ENCODE peak calls at places on chromosomes 13 and 19, in nine cellular contexts. A, K, V, P, Q, U, J, O and X are unnamed samples.

GRCh38 chr13:46567671-46568070 is 14.7 kb downstream of the LRCH1 start:
- DNase-seq in A (no peak), K (no peak), V (no peak), P (no peak), Q (no peak), U (no peak), J (no peak), O (no peak), X (no peak)

GRCh38 chr19:9971341-9971897 is 35.1 kb upstream of the OLFM2 start:
- DNase-seq in A (no peak), K (no peak), V (no peak), P (no peak), Q (no peak), U (no peak), J (no peak), O (no peak), X (no peak)

GRCh38 chr13:74770361-74770760 is 636.2 kb upstream of the KLF12 start:
- DNase-seq in A (no peak), K (no peak), V (no peak), P (no peak), Q (no peak), U (no peak), J (no peak), O (no peak), X (no peak)

GRCh38 chr19:19321143-19321577 is 531 bp downstream of the MAU2 start:
- DNase-seq in A (no peak), K (no peak), V (peak; percentile 27), P (peak; percentile 44), Q (no peak), U (no peak), J (no peak), O (peak; percentile 41), X (no peak)

GRCh38 chr19:24086974-24087595 is at the start of gene ZNF254:
- DNase-seq in A (peak; percentile 95), K (peak; percentile 55), V (peak; percentile 96), P (peak; percentile 90), Q (peak; percentile 94), U (peak; percentile 95), J (peak; percentile 90), O (peak; percentile 96), X (peak; percentile 95)

GRCh38 chr13:99314640-99315176 is 7.5 kb upstream of the GPR183 start:
- DNase-seq in A (no peak), K (peak; percentile 55), V (no peak), P (no peak), Q (no peak), U (no peak), J (no peak), O (no peak), X (no peak)

GRCh38 chr19:21505459-21506393 is at the start of gene ZNF429:
- DNase-seq in A (peak; percentile 94), K (peak; percentile 83), V (no peak), P (peak; percentile 98), Q (peak; percentile 96), U (peak; percentile 94), J (peak; percentile 92), O (peak; percentile 97), X (peak; percentile 96)

GRCh38 chr19:5703819-5704818 is 14.0 kb downstream of the RPL36 start:
- DNase-seq in A (no peak), K (no peak), V (no peak), P (no peak), Q (no peak), U (no peak), J (no peak), O (no peak), X (no peak)

GRCh38 chr13:76610819-76611415 is 275.3 kb downstream of the KCTD12 start:
- DNase-seq in A (no peak), K (no peak), V (no peak), P (peak; percentile 31), Q (no peak), U (no peak), J (no peak), O (no peak), X (no peak)

GRCh38 chr13:51913421-51914136 is 51.8 kb downstream of the CCDC70 start:
- DNase-seq in A (no peak), K (no peak), V (no peak), P (peak; percentile 43), Q (no peak), U (no peak), J (no peak), O (no peak), X (no peak)

GRCh38 chr13:94267581-94267980 is 211.9 kb downstream of the DCT start:
- DNase-seq in A (no peak), K (no peak), V (no peak), P (peak; percentile 14), Q (no peak), U (no peak), J (no peak), O (no peak), X (no peak)

GRCh38 chr13:105159794-105160193 is 1375.7 kb downstream of the EFNB2 start:
- DNase-seq in A (no peak), K (no peak), V (no peak), P (no peak), Q (no peak), U (no peak), J (no peak), O (no peak), X (no peak)

GRCh38 chr13:88136098-88136790 is 465.1 kb downstream of the SLITRK5 start:
- DNase-seq in A (no peak), K (no peak), V (no peak), P (no peak), Q (no peak), U (no peak), J (no peak), O (no peak), X (no peak)

GRCh38 chr13:48570225-48570828 is 37.4 kb upstream of the RCBTB2 start:
- DNase-seq in A (no peak), K (no peak), V (no peak), P (no peak), Q (no peak), U (peak; percentile 64), J (no peak), O (no peak), X (no peak)

GRCh38 chr13:112984954-112985802 is 16.2 kb downstream of the MCF2L start:
- DNase-seq in A (no peak), K (no peak), V (no peak), P (no peak), Q (no peak), U (no peak), J (no peak), O (peak; percentile 65), X (no peak)

GRCh38 chr19:49677901-49678674 is 1.0 kb downstream of the PRMT1 start:
- DNase-seq in A (peak; percentile 69), K (peak; percentile 68), V (peak; percentile 91), P (peak; percentile 92), Q (peak; percentile 85), U (peak; percentile 74), J (peak; percentile 69), O (peak; percentile 88), X (peak; percentile 90)

GRCh38 chr19:13996928-13997636 is 9.0 kb downstream of the RFX1 start:
- DNase-seq in A (no peak), K (no peak), V (no peak), P (no peak), Q (no peak), U (no peak), J (peak; percentile 8), O (no peak), X (no peak)

GRCh38 chr13:36766295-36766694 is 52.7 kb upstream of the RFXAP start:
- DNase-seq in A (no peak), K (no peak), V (no peak), P (no peak), Q (no peak), U (peak; percentile 39), J (no peak), O (no peak), X (no peak)

GRCh38 chr19:32458500-32459123 is 53.0 kb downstream of the DPY19L3 start:
- DNase-seq in A (no peak), K (no peak), V (no peak), P (no peak), Q (no peak), U (no peak), J (no peak), O (no peak), X (no peak)

GRCh38 chr19:2888739-2889224 is 11.9 kb upstream of the ZNF57 start:
- DNase-seq in A (no peak), K (no peak), V (no peak), P (no peak), Q (peak; percentile 66), U (peak; percentile 37), J (no peak), O (no peak), X (no peak)
- H3K4me3 ChIP-seq in A (no peak overlapping the region), K (no peak overlapping the region), V (no peak overlapping the region), P (no peak overlapping the region), Q (peak overlapping the region; percentile 41), U (peak overlapping the region; percentile 39), J (peak overlapping the region; percentile 55), O (no peak overlapping the region), X (peak overlapping the region; percentile 40)

GRCh38 chr19:55253264-55253663 is 5.6 kb downstream of the PPP6R1 start:
- DNase-seq in A (no peak), K (no peak), V (no peak), P (no peak), Q (no peak), U (no peak), J (no peak), O (no peak), X (no peak)
- H3K4me1 ChIP-seq in A (peaks cover 87% of the 10 kb centered on the region), K (peaks cover 71% of the 10 kb centered on the region), V (peaks cover 38% of the 10 kb centered on the region), P (peaks cover 18% of the 10 kb centered on the region), Q (peaks cover 59% of the 10 kb centered on the region), U (peaks cover 21% of the 10 kb centered on the region), J (peaks cover 98% of the 10 kb centered on the region), O (peaks cover 19% of the 10 kb centered on the region), X (peaks cover 82% of the 10 kb centered on the region)

GRCh38 chr19:34904846-34905527 is 21.7 kb upstream of the ZNF30 start:
- DNase-seq in A (no peak), K (no peak), V (no peak), P (peak; percentile 0), Q (no peak), U (no peak), J (no peak), O (no peak), X (no peak)
- H3K4me3 ChIP-seq in A (no peak overlapping the region), K (peak overlapping the region; percentile 8), V (no peak overlapping the region), P (no peak overlapping the region), Q (no peak overlapping the region), U (no peak overlapping the region), J (peak overlapping the region; percentile 42), O (no peak overlapping the region), X (no peak overlapping the region)

GRCh38 chr13:26991508-26992181 is 180.0 kb downstream of the USP12 start:
- DNase-seq in A (peak; percentile 32), K (no peak), V (no peak), P (no peak), Q (no peak), U (peak; percentile 54), J (no peak), O (peak; percentile 57), X (peak; percentile 57)

GRCh38 chr13:26989261-26990007 is 182.2 kb downstream of the USP12 start:
- DNase-seq in A (no peak), K (no peak), V (no peak), P (no peak), Q (no peak), U (no peak), J (no peak), O (no peak), X (peak; percentile 74)

GRCh38 chr13:26987614-26988013 is 184.0 kb downstream of the USP12 start:
- DNase-seq in A (no peak), K (no peak), V (no peak), P (no peak), Q (no peak), U (no peak), J (no peak), O (no peak), X (no peak)

GRCh38 chr13:26985285-26985878 is 186.2 kb downstream of the USP12 start:
- DNase-seq in A (peak; percentile 59), K (peak; percentile 26), V (peak; percentile 47), P (peak; percentile 79), Q (peak; percentile 79), U (no peak), J (no peak), O (peak; percentile 85), X (no peak)

GRCh38 chr13:26988059-26988769 is 183.4 kb downstream of the USP12 start:
- DNase-seq in A (no peak), K (no peak), V (no peak), P (no peak), Q (no peak), U (no peak), J (no peak), O (no peak), X (peak; percentile 60)
- H3K4me1 ChIP-seq in A (peaks cover 6% of the 10 kb centered on the region), K (no peaks in the 10 kb centered on the region), V (peaks cover 70% of the 10 kb centered on the region), P (peaks cover 12% of the 10 kb centered on the region), Q (peaks cover 18% of the 10 kb centered on the region), U (no peaks in the 10 kb centered on the region), J (peaks cover 27% of the 10 kb centered on the region), O (peaks cover 30% of the 10 kb centered on the region), X (peaks cover 2% of the 10 kb centered on the region)